ENCODE peak calls at places on chromosomes 2 and 18, in five cellular contexts. One of them, this sample, is unnamed.

GRCh38 chr2:181724662-181725061 is 44.3 kb upstream of the NEUROD1 start:
- DNase-seq in lower leg skin: no peak
- DNase-seq in transverse colon: no peak
- DNase-seq in adrenal gland: no peak
- DNase-seq in body of pancreas: no peak
- DNase-seq in this sample: no peak

GRCh38 chr2:88738271-88738670 is 46.8 kb downstream of the RPIA start:
- DNase-seq in lower leg skin: no peak
- DNase-seq in transverse colon: no peak
- DNase-seq in adrenal gland: no peak
- DNase-seq in body of pancreas: no peak
- DNase-seq in this sample: no peak

GRCh38 chr2:99659874-99660273 is 170.1 kb upstream of the REV1 start:
- DNase-seq in lower leg skin: no peak
- DNase-seq in transverse colon: no peak
- DNase-seq in adrenal gland: no peak
- DNase-seq in body of pancreas: no peak
- DNase-seq in this sample: no peak

GRCh38 chr2:31239842-31240198 is 5.9 kb downstream of the EHD3 start:
- DNase-seq in lower leg skin: peak; percentile 56
- DNase-seq in transverse colon: no peak
- DNase-seq in adrenal gland: no peak
- DNase-seq in body of pancreas: no peak
- DNase-seq in this sample: no peak

GRCh38 chr18:50131591-50131990 is 63.4 kb downstream of the MYO5B start:
- DNase-seq in lower leg skin: no peak
- DNase-seq in transverse colon: no peak
- DNase-seq in adrenal gland: no peak
- DNase-seq in body of pancreas: no peak
- DNase-seq in this sample: no peak

GRCh38 chr2:150373374-150373773 is 114.1 kb downstream of the RND3 start:
- DNase-seq in lower leg skin: no peak
- DNase-seq in transverse colon: no peak
- DNase-seq in adrenal gland: no peak
- DNase-seq in body of pancreas: no peak
- DNase-seq in this sample: no peak

GRCh38 chr2:218871345-218872302 is 9.0 kb upstream of the WNT10A start:
- DNase-seq in lower leg skin: no peak
- DNase-seq in transverse colon: no peak
- DNase-seq in adrenal gland: no peak
- DNase-seq in body of pancreas: no peak
- DNase-seq in this sample: no peak

GRCh38 chr2:229666811-229667210 is 47.5 kb downstream of the DNER start:
- DNase-seq in lower leg skin: no peak
- DNase-seq in transverse colon: no peak
- DNase-seq in adrenal gland: peak; percentile 50
- DNase-seq in body of pancreas: no peak
- DNase-seq in this sample: no peak

GRCh38 chr2:45793998-45794720 is 142.7 kb downstream of the PRKCE start:
- DNase-seq in lower leg skin: no peak
- DNase-seq in transverse colon: no peak
- DNase-seq in adrenal gland: no peak
- DNase-seq in body of pancreas: no peak
- DNase-seq in this sample: no peak

DNA sequence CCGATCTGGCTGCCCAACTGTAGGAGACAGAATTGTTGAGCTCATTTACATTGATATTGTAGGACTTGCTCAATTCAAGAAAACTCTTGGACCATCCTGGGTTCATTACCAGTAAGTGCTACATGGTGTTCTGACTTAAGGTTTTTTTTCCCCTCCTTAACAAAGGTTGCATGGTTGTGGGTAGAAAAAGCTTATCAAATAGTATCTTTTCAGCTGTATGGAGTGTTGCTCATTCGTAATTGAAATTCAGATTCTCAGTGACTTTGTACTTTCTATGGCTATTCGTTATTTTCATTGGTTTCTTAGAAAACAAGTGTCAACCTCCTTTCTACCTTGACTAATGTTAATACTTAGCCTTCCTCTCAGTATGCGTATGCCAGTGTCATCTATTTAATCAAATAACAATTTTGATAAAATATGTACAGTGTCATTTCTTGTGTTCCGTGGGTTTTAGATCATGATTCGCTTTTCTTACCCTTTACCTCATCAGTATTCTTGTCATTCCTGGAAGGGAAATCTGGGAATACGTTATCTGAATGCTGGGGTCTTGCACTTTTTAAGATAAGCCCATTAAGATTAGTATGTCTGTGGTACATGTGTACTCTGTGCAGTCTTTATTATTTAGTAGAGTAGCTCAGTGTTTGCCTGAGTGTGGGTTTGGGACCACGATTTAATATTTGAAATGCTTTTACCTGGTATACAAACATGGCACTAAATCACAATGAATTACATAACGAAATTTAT is 91.3 kb downstream of the MGAT5 start:
- DNase-seq in lower leg skin: no peak
- DNase-seq in transverse colon: no peak
- DNase-seq in adrenal gland: no peak
- DNase-seq in body of pancreas: no peak
- DNase-seq in this sample: no peak
- TF ChIP-seq POLR2A in lower leg skin: no peak
- TF ChIP-seq POLR2A in transverse colon: no peak
- TF ChIP-seq POLR2A in adrenal gland: no peak
- TF ChIP-seq POLR2A in body of pancreas: no peak
- TF ChIP-seq POLR2A in this sample: no peak

GRCh38 chr18:11283531-11284071 is 134.2 kb upstream of the PIEZO2 start:
- DNase-seq in lower leg skin: peak; percentile 25
- DNase-seq in transverse colon: no peak
- DNase-seq in adrenal gland: no peak
- DNase-seq in body of pancreas: no peak
- DNase-seq in this sample: no peak
- TF ChIP-seq POLR2A in lower leg skin: no peak
- TF ChIP-seq POLR2A in transverse colon: no peak
- TF ChIP-seq POLR2A in adrenal gland: no peak
- TF ChIP-seq POLR2A in body of pancreas: no peak
- TF ChIP-seq POLR2A in this sample: no peak

DNA sequence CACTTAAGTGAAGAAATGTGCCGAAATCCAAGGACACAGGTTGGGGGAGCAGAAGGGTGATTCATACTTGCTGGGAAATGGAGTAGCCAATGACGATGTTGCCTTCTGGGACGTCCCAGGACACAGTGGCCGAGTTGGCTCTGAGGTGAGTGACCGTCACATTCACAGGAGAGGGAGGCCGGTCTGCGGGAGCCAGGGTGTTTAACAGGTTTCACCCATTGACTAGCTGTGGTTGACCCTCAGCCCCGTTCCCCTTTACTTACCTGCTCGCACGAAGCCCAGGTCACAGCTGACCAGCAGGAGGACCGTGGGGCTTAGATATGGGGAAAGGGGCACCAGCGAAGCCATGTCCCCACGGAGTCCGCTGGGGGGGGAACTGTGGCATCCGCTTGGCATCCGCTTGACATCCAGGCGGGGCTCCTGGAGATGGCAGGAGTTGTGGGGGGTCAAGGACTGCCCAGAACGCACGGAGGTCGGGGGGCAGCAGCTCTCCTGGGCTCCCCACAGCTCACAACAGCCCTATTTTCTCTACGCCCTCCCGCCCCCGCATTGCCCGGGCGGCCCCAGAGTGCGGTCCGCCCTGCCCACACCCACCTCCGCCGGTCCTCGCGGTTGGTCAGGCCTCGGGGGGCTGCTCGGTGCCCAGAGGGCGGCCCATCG is 586 bp downstream of the FNDC4 start:
- DNase-seq in lower leg skin: no peak
- DNase-seq in transverse colon: peak; percentile 32
- DNase-seq in adrenal gland: peak; percentile 93
- DNase-seq in body of pancreas: peak; percentile 56
- DNase-seq in this sample: no peak
- TF ChIP-seq POLR2A in lower leg skin: no peak
- TF ChIP-seq POLR2A in transverse colon: no peak
- TF ChIP-seq POLR2A in adrenal gland: peak; percentile 99
- TF ChIP-seq POLR2A in body of pancreas: peak; percentile 48
- TF ChIP-seq POLR2A in this sample: no peak

DNA sequence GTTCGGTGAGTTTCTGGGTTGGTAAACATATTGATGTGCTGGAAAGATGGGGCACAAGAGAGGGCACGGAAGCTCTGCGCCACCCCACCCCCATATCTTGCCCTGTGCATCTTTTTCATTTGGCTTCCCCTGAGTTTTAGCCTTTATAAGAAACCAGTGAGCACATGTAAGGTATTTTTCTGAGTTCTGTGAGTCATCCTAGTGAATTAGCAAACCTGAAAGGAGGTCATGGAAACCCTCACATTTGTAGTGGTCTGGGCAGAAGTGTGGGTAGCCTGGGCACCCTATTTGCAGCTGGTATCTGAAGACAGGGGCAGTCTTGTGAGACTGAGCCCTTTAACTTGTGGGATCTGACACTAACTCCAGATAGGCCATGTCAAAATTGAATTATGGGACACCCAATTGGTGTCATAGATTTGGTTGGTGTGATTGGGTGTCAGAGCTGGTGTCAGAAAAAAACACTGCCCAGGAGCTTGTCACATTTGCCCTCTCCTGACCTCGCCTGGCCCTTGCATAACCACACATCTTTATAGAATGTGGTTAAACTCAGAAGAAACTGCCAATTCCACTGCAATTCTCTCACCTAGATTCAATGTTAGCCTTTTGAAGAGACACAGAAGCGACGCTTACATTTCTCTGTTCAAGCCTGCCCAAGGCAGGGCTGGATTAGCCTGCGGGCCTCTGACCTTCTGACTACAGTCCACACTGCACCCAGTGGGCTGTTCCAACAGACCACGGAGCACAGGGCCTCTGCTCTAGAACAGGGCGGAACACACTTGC is 12.0 kb upstream of the GALM start:
- DNase-seq in lower leg skin: no peak
- DNase-seq in transverse colon: no peak
- DNase-seq in adrenal gland: peak; percentile 53
- DNase-seq in body of pancreas: no peak
- DNase-seq in this sample: no peak
- TF ChIP-seq POLR2A in lower leg skin: no peak
- TF ChIP-seq POLR2A in transverse colon: no peak
- TF ChIP-seq POLR2A in adrenal gland: no peak
- TF ChIP-seq POLR2A in body of pancreas: no peak
- TF ChIP-seq POLR2A in this sample: no peak

This sample was measured in GM12891.